ENCODE peak calls at places on chromosomes 5 and 9, in eight cellular contexts. U, B, L, A, M, C, T and R are unnamed samples.
A peak's percentile ranks its signal among the peaks of the same experiment; 100 is the strongest.

GRCh38 chr5:140267201-140267540 is 35.7 kb downstream of the PFDN1 start:
- DNase-seq in U (no peak), B (no peak), L (no peak), A (no peak), M (no peak), C (no peak), T (no peak), R (no peak)

GRCh38 chr9:126397056-126397455 is 70.4 kb downstream of the MVB12B start:
- DNase-seq in U (no peak), B (no peak), L (no peak), A (peak; percentile 46), M (no peak), C (peak; percentile 98), T (no peak), R (no peak)

GRCh38 chr5:171310816-171311697 is 2.0 kb downstream of the TLX3 start:
- DNase-seq in U (peak; percentile 82), B (no peak), L (no peak), A (no peak), M (peak; percentile 78), C (no peak), T (peak; percentile 64), R (no peak)

GRCh38 chr9:126783958-126784357 is 20.9 kb upstream of the ZBTB43 start:
- DNase-seq in U (no peak), B (no peak), L (no peak), A (no peak), M (no peak), C (no peak), T (no peak), R (no peak)

GRCh38 chr5:102627311-102627710 is 127.8 kb upstream of the PAM start:
- DNase-seq in U (no peak), B (no peak), L (no peak), A (no peak), M (no peak), C (no peak), T (no peak), R (no peak)

GRCh38 chr9:94139672-94140417 is 55.6 kb downstream of the PTPDC1 start:
- DNase-seq in U (no peak), B (no peak), L (peak; percentile 94), A (no peak), M (no peak), C (no peak), T (peak; percentile 96), R (peak; percentile 93)

GRCh38 chr9:133869674-133870419 is 122.3 kb downstream of the VAV2 start:
- DNase-seq in U (no peak), B (no peak), L (no peak), A (no peak), M (no peak), C (no peak), T (no peak), R (no peak)

GRCh38 chr9:120259100-120259499 is 320.9 kb downstream of the CDK5RAP2 start:
- DNase-seq in U (no peak), B (no peak), L (no peak), A (peak; percentile 31), M (no peak), C (no peak), T (no peak), R (no peak)

GRCh38 chr5:14114615-14115251 is 28.4 kb upstream of the TRIO start:
- DNase-seq in U (peak; percentile 63), B (no peak), L (no peak), A (no peak), M (no peak), C (no peak), T (no peak), R (no peak)

GRCh38 chr5:55604611-55605067 is 69.9 kb upstream of the PLPP1 start:
- DNase-seq in U (no peak), B (no peak), L (no peak), A (no peak), M (no peak), C (no peak), T (no peak), R (peak; percentile 50)

GRCh38 chr5:149221731-149222342 is 49.8 kb upstream of the AFAP1L1 start:
- DNase-seq in U (no peak), B (no peak), L (no peak), A (no peak), M (no peak), C (no peak), T (no peak), R (no peak)

GRCh38 chr5:149220750-149221149 is 50.9 kb upstream of the AFAP1L1 start:
- DNase-seq in U (no peak), B (no peak), L (no peak), A (no peak), M (no peak), C (no peak), T (no peak), R (no peak)

GRCh38 chr5:149223081-149223848 is 48.4 kb upstream of the AFAP1L1 start:
- DNase-seq in U (peak; percentile 34), B (no peak), L (peak; percentile 24), A (peak; percentile 48), M (no peak), C (no peak), T (no peak), R (no peak)

GRCh38 chr5:149219584-149219983 is 52.1 kb upstream of the AFAP1L1 start:
- DNase-seq in U (no peak), B (no peak), L (no peak), A (no peak), M (no peak), C (no peak), T (no peak), R (no peak)

GRCh38 chr5:149221326-149221725 is 50.3 kb upstream of the AFAP1L1 start:
- DNase-seq in U (no peak), B (peak; percentile 12), L (no peak), A (no peak), M (no peak), C (no peak), T (no peak), R (no peak)
- H3K27ac ChIP-seq in U (no peak overlapping the region), B (peak overlapping the region; percentile 76), L (no peak overlapping the region), A (no peak overlapping the region), M (no peak overlapping the region), C (no peak overlapping the region), T (no peak overlapping the region), R (peak overlapping the region; percentile 49)

GRCh38 chr9:32405506-32405905 is 21.1 kb downstream of the ACO1 start:
- DNase-seq in U (no peak), B (no peak), L (no peak), A (no peak), M (no peak), C (no peak), T (no peak), R (no peak)
- H3K27ac ChIP-seq in U (no peak overlapping the region), B (no peak overlapping the region), L (no peak overlapping the region), A (no peak overlapping the region), M (no peak overlapping the region), C (no peak overlapping the region), T (no peak overlapping the region), R (no peak overlapping the region)

DNA sequence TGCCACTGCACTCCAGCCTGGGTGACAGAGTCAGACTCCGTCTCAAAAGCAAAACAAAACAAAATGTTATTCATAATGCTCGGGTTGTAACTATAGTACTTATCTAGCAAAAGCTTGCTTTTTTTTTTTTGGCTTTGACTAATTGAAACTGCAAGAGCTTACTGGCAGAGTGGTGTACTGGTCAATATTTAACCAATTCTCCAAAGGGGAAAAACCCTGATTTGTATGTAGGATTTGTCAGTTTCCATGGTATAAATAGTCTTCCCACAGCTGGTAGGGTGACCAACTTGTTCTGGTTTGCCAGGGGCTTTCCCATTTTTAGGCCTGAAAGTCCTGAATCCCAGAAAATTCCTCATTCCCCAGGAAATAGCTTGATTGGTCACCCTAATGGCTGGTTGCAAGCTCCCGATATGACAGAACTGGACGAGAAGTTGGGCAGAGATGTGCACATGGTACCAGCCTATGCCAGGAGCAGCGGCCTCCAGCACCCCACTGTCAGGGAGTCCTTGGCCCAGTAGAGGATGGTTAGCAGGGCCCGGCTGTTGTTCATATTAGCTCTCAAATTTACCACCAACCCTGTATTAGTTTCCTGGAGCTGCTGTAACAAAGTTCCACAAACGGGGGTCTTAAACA is 58.0 kb downstream of the FXN start:
- DNase-seq in U (no peak), B (no peak), L (no peak), A (no peak), M (no peak), C (no peak), T (no peak), R (no peak)
- H3K27ac ChIP-seq in U (no peak overlapping the region), B (no peak overlapping the region), L (no peak overlapping the region), A (no peak overlapping the region), M (no peak overlapping the region), C (no peak overlapping the region), T (peak overlapping the region; percentile 24), R (no peak overlapping the region)

GRCh38 chr5:149408252-149409099 is 29.4 kb upstream of the IL17B start:
- DNase-seq in U (no peak), B (no peak), L (no peak), A (no peak), M (no peak), C (no peak), T (peak; percentile 43), R (no peak)
- H3K27ac ChIP-seq in U (no peak overlapping the region), B (no peak overlapping the region), L (peak overlapping the region; percentile 90), A (no peak overlapping the region), M (no peak overlapping the region), C (no peak overlapping the region), T (peak overlapping the region; percentile 98), R (peak overlapping the region; percentile 64)

DNA sequence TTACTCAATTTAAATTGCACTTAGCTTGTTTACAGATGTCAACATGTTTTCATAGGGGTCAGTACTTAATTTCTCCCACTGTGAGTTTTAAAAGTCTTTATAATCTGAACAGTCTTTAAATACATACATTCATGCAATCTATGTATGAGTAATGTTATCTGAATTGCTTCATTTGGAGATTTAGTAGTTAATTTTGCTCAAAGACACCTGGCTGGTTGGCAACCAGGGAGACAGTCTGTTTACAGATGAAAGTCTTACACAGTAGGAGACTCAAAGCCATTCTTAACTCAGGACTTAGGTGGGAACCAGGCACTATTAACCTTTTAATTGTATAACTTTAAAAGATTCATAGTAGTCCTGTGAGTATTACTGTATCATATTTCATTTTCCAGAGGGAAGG is 29.3 kb downstream of the DAB2 start:
- DNase-seq in U (no peak), B (no peak), L (no peak), A (no peak), M (no peak), C (no peak), T (no peak), R (no peak)
- H3K27ac ChIP-seq in U (no peak overlapping the region), B (no peak overlapping the region), L (no peak overlapping the region), A (no peak overlapping the region), M (no peak overlapping the region), C (no peak overlapping the region), T (peak overlapping the region; percentile 9), R (no peak overlapping the region)